ENCODE peak calls at places on chromosome 2, in six cellular contexts. D is RCC 7860; H is activated effector memory CD4-positive, alpha-beta T cell treated with Interleukin-2 at 50 U/mL for 16 hours; S is activated T-helper 1 cell treated with Interleukin-2 at 50 U/mL for 16 hours; M is HTR-8/SVneo; G is left cardiac atrium. O is an unnamed sample.

GRCh38 chr2:63378589-63378988 is 209.7 kb downstream of the WDPCP start:
- DNase-seq in H (no peak), M (no peak), S (no peak), G (no peak), D (no peak), O (no peak)

GRCh38 chr2:235608200-235608591 is 114.4 kb downstream of the AGAP1 start:
- DNase-seq in S (no peak), M (no peak), D (no peak), G (no peak), H (no peak), O (no peak)

GRCh38 chr2:72150157-72150960 is 2.7 kb upstream of the CYP26B1 start:
- DNase-seq in M (peak; percentile 85), D (peak; percentile 73), S (peak; percentile 14), H (peak; percentile 33), G (peak; percentile 70), O (peak; percentile 57)

GRCh38 chr2:96522304-96523203 is 14.0 kb upstream of the ARID5A start:
- DNase-seq in D (no peak), G (no peak), M (no peak), S (no peak), H (no peak), O (no peak)

GRCh38 chr2:162524849-162525248 is 180.9 kb downstream of the GCA start:
- DNase-seq in G (no peak), H (no peak), S (no peak), M (no peak), D (no peak), O (no peak)

GRCh38 chr2:32937602-32938450 is 8.9 kb upstream of the LTBP1 start:
- DNase-seq in M (peak; percentile 28), H (no peak), S (no peak), G (no peak), D (no peak), O (no peak)

GRCh38 chr2:148876589-148877402 is 1.8 kb downstream of the KIF5C start:
- DNase-seq in G (peak; percentile 36), M (no peak), H (peak; percentile 44), D (no peak), S (peak; percentile 33), O (no peak)

GRCh38 chr2:136023416-136023815 is 38.0 kb upstream of the DARS1 start:
- DNase-seq in S (no peak), D (no peak), G (no peak), M (no peak), H (no peak), O (no peak)

GRCh38 chr2:39431592-39432316 is 5.3 kb downstream of the MAP4K3 start:
- DNase-seq in D (no peak), G (no peak), S (no peak), H (no peak), M (no peak), O (no peak)

GRCh38 chr2:235661136-235661535 is 167.3 kb downstream of the AGAP1 start:
- DNase-seq in G (no peak), D (no peak), S (no peak), H (no peak), M (no peak), O (no peak)

GRCh38 chr2:12728221-12728777 is 11.6 kb downstream of the TRIB2 start:
- DNase-seq in D (no peak), G (no peak), S (peak; percentile 45), M (no peak), H (peak; percentile 48), O (no peak)

GRCh38 chr2:110796724-110797301 is 64.4 kb downstream of the ACOXL start:
- DNase-seq in S (no peak), D (no peak), M (no peak), G (no peak), H (no peak), O (no peak)

GRCh38 chr2:211035548-211036185 is 479.3 kb downstream of the CPS1 start:
- DNase-seq in M (peak; percentile 0), H (no peak), G (no peak), S (no peak), D (peak; percentile 9), O (no peak)

GRCh38 chr2:237026981-237027711 is 58.5 kb upstream of the COPS8 start:
- DNase-seq in H (peak; percentile 20), M (peak; percentile 71), D (peak; percentile 71), G (peak; percentile 80), S (no peak), O (peak; percentile 74)

GRCh38 chr2:37614061-37614802 is 57.2 kb downstream of the CDC42EP3 start:
- DNase-seq in D (peak; percentile 77), H (no peak), S (no peak), M (peak; percentile 39), G (no peak), O (no peak)

GRCh38 chr2:70668432-70668831 is 99.6 kb downstream of the ADD2 start:
- DNase-seq in D (no peak), S (no peak), M (no peak), H (no peak), G (no peak), O (no peak)

GRCh38 chr2:231467613-231468525 is 3.6 kb upstream of the NCL start:
- DNase-seq in M (no peak), D (no peak), S (no peak), H (no peak), G (no peak), O (no peak)

GRCh38 chr2:239311132-239312040 is 89.4 kb downstream of the HDAC4 start:
- DNase-seq in H (no peak), G (peak; percentile 32), D (no peak), S (no peak), M (no peak), O (peak; percentile 57)

GRCh38 chr2:120323807-120324399 is 22.0 kb upstream of the INHBB start:
- DNase-seq in D (no peak), S (no peak), H (no peak), G (no peak), M (no peak), O (no peak)

GRCh38 chr2:180728928-180729559 is 251.4 kb upstream of the UBE2E3 start:
- DNase-seq in S (no peak), H (no peak), G (no peak), M (peak; percentile 23), D (peak; percentile 83), O (no peak)

GRCh38 chr2:155035246-155035645 is 336.8 kb downstream of the KCNJ3 start:
- DNase-seq in S (no peak), G (no peak), D (no peak), M (no peak), H (no peak), O (no peak)

GRCh38 chr2:97745474-97746172 is 32.2 kb downstream of the ZAP70 start:
- DNase-seq in H (peak; percentile 27), S (no peak), G (no peak), D (no peak), M (no peak), O (peak; percentile 7)

GRCh38 chr2:218125626-218126080 is at the start of gene CXCR2:
- DNase-seq in S (no peak), D (no peak), M (no peak), H (no peak), G (peak; percentile 27), O (peak; percentile 33)

GRCh38 chr2:146806295-146807005 is 1038.4 kb upstream of the ACVR2A start:
- DNase-seq in G (no peak), H (no peak), S (no peak), M (no peak), D (no peak), O (no peak)

GRCh38 chr2:190882831-190883582 is 2.4 kb downstream of the GLS start:
- DNase-seq in G (no peak), D (no peak), H (no peak), S (no peak), M (no peak), O (no peak)

GRCh38 chr2:31522742-31523141 is 58.0 kb downstream of the SRD5A2 start:
- DNase-seq in S (no peak), D (no peak), G (no peak), M (no peak), H (no peak), O (no peak)

GRCh38 chr2:168526641-168527040 is 70.6 kb downstream of the CERS6 start:
- DNase-seq in G (no peak), D (no peak), M (no peak), H (no peak), S (no peak), O (no peak)